ENCODE peak calls at places on chromosomes 6 and 20, in nine cellular contexts. T, V, L, K, F, I, S, R and J are unnamed samples.

GRCh38 chr6:31114540-31114876 is at the start of gene PSORS1C1:
- DNase-seq in T (peak; percentile 86), V (peak; percentile 96), L (peak; percentile 86), K (peak; percentile 90), F (no peak), I (no peak), S (no peak), R (no peak), J (no peak)

GRCh38 chr6:121791396-121792315 is 356.2 kb downstream of the GJA1 start:
- DNase-seq in T (no peak), V (peak; percentile 43), L (no peak), K (no peak), F (no peak), I (no peak), S (no peak), R (no peak), J (no peak)

GRCh38 chr20:44731657-44732056 is 14.0 kb upstream of the KCNK15 start:
- DNase-seq in T (no peak), V (no peak), L (no peak), K (no peak), F (no peak), I (no peak), S (no peak), R (no peak), J (no peak)

GRCh38 chr6:24131751-24132150 is 5.7 kb downstream of the NRSN1 start:
- DNase-seq in T (no peak), V (no peak), L (no peak), K (no peak), F (no peak), I (no peak), S (no peak), R (no peak), J (no peak)

GRCh38 chr6:90610671-90611542 is 24.0 kb upstream of the MAP3K7 start:
- DNase-seq in T (peak; percentile 67), V (peak; percentile 44), L (peak; percentile 52), K (peak; percentile 9), F (peak; percentile 30), I (peak; percentile 23), S (no peak), R (peak; percentile 73), J (peak; percentile 49)

GRCh38 chr20:56554869-56555268 is 21.8 kb downstream of the FAM209B start:
- DNase-seq in T (peak; percentile 66), V (peak; percentile 99), L (no peak), K (peak; percentile 58), F (peak; percentile 16), I (no peak), S (peak; percentile 79), R (peak; percentile 64), J (peak; percentile 42)

GRCh38 chr20:4090756-4091331 is 75.5 kb upstream of the RNF24 start:
- DNase-seq in T (no peak), V (peak; percentile 87), L (no peak), K (no peak), F (no peak), I (no peak), S (no peak), R (no peak), J (no peak)

GRCh38 chr6:84979541-84979940 is 215.1 kb upstream of the TBX18 start:
- DNase-seq in T (no peak), V (peak; percentile 1), L (no peak), K (no peak), F (no peak), I (no peak), S (no peak), R (no peak), J (no peak)

GRCh38 chr20:12882832-12883506 is 125.8 kb upstream of the SPTLC3 start:
- DNase-seq in T (no peak), V (peak; percentile 31), L (no peak), K (no peak), F (no peak), I (no peak), S (no peak), R (no peak), J (no peak)

GRCh38 chr6:97674802-97675201 is 391.8 kb upstream of the MMS22L start:
- DNase-seq in T (peak; percentile 16), V (peak; percentile 55), L (no peak), K (no peak), F (no peak), I (no peak), S (no peak), R (no peak), J (no peak)

GRCh38 chr6:135235716-135236115 is 54.6 kb downstream of the MYB start:
- DNase-seq in T (no peak), V (no peak), L (no peak), K (no peak), F (no peak), I (no peak), S (no peak), R (no peak), J (no peak)

GRCh38 chr6:89242574-89243330 is 25.6 kb upstream of the GABRR1 start:
- DNase-seq in T (peak; percentile 54), V (peak; percentile 69), L (no peak), K (peak; percentile 21), F (no peak), I (peak; percentile 10), S (peak; percentile 56), R (peak; percentile 75), J (no peak)

GRCh38 chr6:147046131-147046530 is 158.1 kb upstream of the STXBP5 start:
- DNase-seq in T (no peak), V (no peak), L (no peak), K (no peak), F (no peak), I (no peak), S (no peak), R (no peak), J (no peak)

GRCh38 chr6:26120807-26121140 is 33.5 kb downstream of the HFE start:
- DNase-seq in T (no peak), V (no peak), L (no peak), K (no peak), F (no peak), I (no peak), S (no peak), R (no peak), J (no peak)

GRCh38 chr6:4616311-4616710 is 159.9 kb upstream of the CDYL start:
- DNase-seq in T (no peak), V (no peak), L (no peak), K (no peak), F (no peak), I (no peak), S (no peak), R (no peak), J (no peak)

GRCh38 chr6:143165315-143165855 is 104.7 kb downstream of the AIG1 start:
- DNase-seq in T (no peak), V (no peak), L (no peak), K (no peak), F (no peak), I (no peak), S (no peak), R (no peak), J (no peak)

GRCh38 chr20:17636523-17637412 is 45.3 kb downstream of the RRBP1 start:
- DNase-seq in T (peak; percentile 84), V (no peak), L (peak; percentile 48), K (no peak), F (peak; percentile 85), I (no peak), S (peak; percentile 48), R (peak; percentile 55), J (no peak)

GRCh38 chr6:32046450-32047083 is 8.4 kb downstream of the CYP21A2 start:
- DNase-seq in T (peak; percentile 40), V (peak; percentile 36), L (peak; percentile 68), K (no peak), F (no peak), I (no peak), S (no peak), R (peak; percentile 53), J (no peak)

GRCh38 chr20:16898433-16898832 is 150.3 kb downstream of the OTOR start:
- DNase-seq in T (no peak), V (no peak), L (no peak), K (no peak), F (no peak), I (no peak), S (no peak), R (no peak), J (no peak)

GRCh38 chr20:10670521-10671220 is 3.1 kb downstream of the JAG1 start:
- DNase-seq in T (no peak), V (no peak), L (no peak), K (no peak), F (no peak), I (no peak), S (no peak), R (no peak), J (peak; percentile 17)

GRCh38 chr6:71489736-71490135 is 201.1 kb downstream of the OGFRL1 start:
- DNase-seq in T (peak; percentile 77), V (peak; percentile 91), L (no peak), K (peak; percentile 67), F (no peak), I (no peak), S (no peak), R (no peak), J (no peak)

GRCh38 chr20:22836211-22836610 is 198.9 kb upstream of the SSTR4 start:
- DNase-seq in T (no peak), V (peak; percentile 15), L (no peak), K (no peak), F (no peak), I (no peak), S (no peak), R (no peak), J (no peak)

GRCh38 chr20:30167540-30167939 is 1089.9 kb upstream of the DEFB115 start:
- DNase-seq in T (no peak), V (no peak), L (no peak), K (no peak), F (no peak), I (no peak), S (no peak), R (no peak), J (no peak)

GRCh38 chr6:48990746-48991145 is 472.3 kb downstream of the MMUT start:
- DNase-seq in T (no peak), V (no peak), L (no peak), K (no peak), F (no peak), I (no peak), S (no peak), R (no peak), J (no peak)

GRCh38 chr6:89299451-89299850 is 15.6 kb downstream of the GABRR2 start:
- DNase-seq in T (no peak), V (peak; percentile 70), L (no peak), K (peak; percentile 32), F (no peak), I (no peak), S (no peak), R (no peak), J (no peak)

GRCh38 chr20:4234128-4234527 is 218.8 kb upstream of the RNF24 start:
- DNase-seq in T (no peak), V (peak; percentile 33), L (no peak), K (no peak), F (no peak), I (no peak), S (no peak), R (no peak), J (no peak)

GRCh38 chr6:36595168-36595818 is 1.1 kb downstream of the SRSF3 start:
- DNase-seq in T (no peak), V (peak; percentile 71), L (no peak), K (peak; percentile 53), F (no peak), I (no peak), S (peak; percentile 16), R (peak; percentile 79), J (no peak)

GRCh38 chr6:111871725-111872520 is 1.3 kb downstream of the FYN start:
- DNase-seq in T (peak; percentile 56), V (peak; percentile 60), L (peak; percentile 38), K (peak; percentile 19), F (peak; percentile 77), I (peak; percentile 52), S (no peak), R (peak; percentile 88), J (peak; percentile 19)

GRCh38 chr6:54700158-54700557 is 146.4 kb upstream of the FAM83B start:
- DNase-seq in T (no peak), V (no peak), L (no peak), K (no peak), F (no peak), I (no peak), S (no peak), R (no peak), J (no peak)

GRCh38 chr20:54623923-54624569 is 148.7 kb downstream of the DOK5 start:
- DNase-seq in T (no peak), V (no peak), L (no peak), K (no peak), F (no peak), I (no peak), S (no peak), R (no peak), J (no peak)